ENCODE peak calls at places on chromosomes 13 and 19, in four cellular contexts. J is K562, S is GM12878, T is HepG2. F is an unnamed sample.

GRCh38 chr13:73578251-73578875 is 519.6 kb downstream of the KLF5 start:
- DNase-seq in J (no peak), S (no peak), T (no peak), F (no peak)

GRCh38 chr19:2867025-2867991 is at the start of gene ZNF556:
- DNase-seq in J (peak), S (no peak), T (peak), F (no peak)

GRCh38 chr13:113305208-113305607 is 8.2 kb downstream of the LAMP1 start:
- DNase-seq in J (no peak), S (no peak), T (no peak), F (no peak)

GRCh38 chr13:21674271-21675009 is 3.6 kb downstream of the FGF9 start:
- DNase-seq in J (peak), S (no peak), T (no peak), F (peak)

GRCh38 chr19:15672580-15673175 is at the start of gene CYP4F12:
- DNase-seq in J (peak), S (no peak), T (peak), F (no peak)

GRCh38 chr13:83877901-83878300 is 4.4 kb downstream of the SLITRK1 start:
- DNase-seq in J (no peak), S (no peak), T (no peak), F (no peak)

GRCh38 chr19:19460258-19460731 is 54.8 kb downstream of the GATAD2A start:
- DNase-seq in J (no peak), S (no peak), T (no peak), F (no peak)

GRCh38 chr19:49271080-49271753 is 53.8 kb downstream of the SLC6A16 start:
- DNase-seq in J (no peak), S (no peak), T (no peak), F (no peak)

GRCh38 chr19:15900504-15900903 is 2.6 kb upstream of the CYP4F2 start:
- DNase-seq in J (no peak), S (no peak), T (no peak), F (no peak)

GRCh38 chr13:28392896-28393295 is 102.0 kb downstream of the FLT1 start:
- DNase-seq in J (no peak), S (no peak), T (no peak), F (no peak)

GRCh38 chr19:31127132-31127967 is 221.9 kb downstream of the TSHZ3 start:
- DNase-seq in J (no peak), S (no peak), T (no peak), F (no peak)

GRCh38 chr13:37313383-37313782 is 207.9 kb upstream of the CSNK1A1L start:
- DNase-seq in J (no peak), S (no peak), T (no peak), F (no peak)

GRCh38 chr13:40943073-40943472 is 76.0 kb downstream of the ELF1 start:
- DNase-seq in J (no peak), S (no peak), T (no peak), F (no peak)

GRCh38 chr19:18438331-18439024 is 545 bp upstream of the ISYNA1 start:
- DNase-seq in J (peak), S (no peak), T (peak), F (no peak)

GRCh38 chr19:4064551-4065260 is 2.0 kb downstream of the ZBTB7A start:
- DNase-seq in J (peak), S (no peak), T (no peak), F (no peak)

GRCh38 chr13:96710166-96710866 is 284.0 kb downstream of the OXGR1 start:
- DNase-seq in J (no peak), S (no peak), T (no peak), F (no peak)

GRCh38 chr19:35710784-35711723 is 6.7 kb downstream of the ZBTB32 start:
- DNase-seq in J (no peak), S (peak), T (no peak), F (no peak)

GRCh38 chr19:46745030-46745429 is 827 bp upstream of the FKRP start:
- DNase-seq in J (no peak), S (no peak), T (no peak), F (no peak)

GRCh38 chr19:40576585-40577451 is at the start of gene SHKBP1:
- DNase-seq in J (peak), S (peak), T (peak), F (peak)

GRCh38 chr13:91797567-91797966 is 399.1 kb downstream of the GPC5 start:
- DNase-seq in J (no peak), S (no peak), T (no peak), F (no peak)

GRCh38 chr13:113897161-113897560 is 33.3 kb upstream of the GAS6 start:
- DNase-seq in J (no peak), S (no peak), T (peak), F (no peak)

GRCh38 chr19:14890616-14891379 is 4.9 kb upstream of the OR7A17 start:
- DNase-seq in J (peak), S (no peak), T (no peak), F (no peak)

GRCh38 chr19:3365447-3366103 is 808 bp upstream of the NFIC start:
- DNase-seq in J (no peak), S (no peak), T (no peak), F (no peak)

GRCh38 chr13:40192516-40193257 is 473.8 kb downstream of the FOXO1 start:
- DNase-seq in J (no peak), S (no peak), T (no peak), F (no peak)

GRCh38 chr19:11377237-11377636 is 2.8 kb downstream of the SWSAP1 start:
- DNase-seq in J (peak), S (no peak), T (no peak), F (no peak)

GRCh38 chr13:106490887-106491321 is 44.6 kb downstream of the EFNB2 start:
- DNase-seq in J (no peak), S (no peak), T (no peak), F (no peak)

GRCh38 chr19:42428676-42429075 is 1.5 kb upstream of the LIPE start:
- DNase-seq in J (no peak), S (no peak), T (no peak), F (no peak)

GRCh38 chr19:16589917-16590316 is 17.7 kb upstream of the SLC35E1 start:
- DNase-seq in J (no peak), S (no peak), T (no peak), F (no peak)

GRCh38 chr13:108005231-108005630 is 210.1 kb downstream of the LIG4 start:
- DNase-seq in J (peak), S (no peak), T (no peak), F (no peak)

GRCh38 chr13:33509642-33510229 is 224.2 kb upstream of the STARD13 start:
- DNase-seq in J (no peak), S (no peak), T (no peak), F (no peak)

GRCh38 chr19:17775245-17775927 is 19.6 kb upstream of the B3GNT3 start:
- DNase-seq in J (peak), S (no peak), T (peak), F (no peak)

GRCh38 chr19:36014029-36014924 is at the start of gene ALKBH6:
- DNase-seq in J (peak), S (peak), T (peak), F (peak)

GRCh38 chr19:7427944-7428343 is 60.9 kb downstream of the PEX11G start:
- DNase-seq in J (no peak), S (no peak), T (no peak), F (no peak)

GRCh38 chr19:1251503-1252220 is 3.3 kb downstream of the MIDN start:
- DNase-seq in J (no peak), S (no peak), T (peak), F (no peak)

DNA sequence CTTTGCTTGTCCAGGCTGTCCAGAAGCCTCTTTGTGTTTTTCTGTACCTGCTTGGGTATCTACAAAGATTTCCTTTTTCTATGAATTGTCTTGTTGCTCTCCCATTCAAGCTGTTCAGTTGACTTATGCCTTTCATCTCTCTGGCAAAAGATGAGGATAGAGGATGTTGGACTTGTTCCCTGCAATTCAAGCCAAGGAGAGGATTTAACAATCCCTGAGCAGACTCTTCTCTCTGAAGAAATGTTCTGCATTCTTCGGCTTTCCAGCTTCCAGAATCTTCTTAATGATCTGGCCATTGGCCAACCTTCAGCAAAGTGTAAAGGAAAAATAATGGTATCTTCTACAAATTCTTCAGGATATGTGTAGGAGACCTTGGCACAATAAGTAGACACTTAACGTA is 455.9 kb downstream of the SUCLA2 start:
- DNase-seq in J (no peak), S (no peak), T (no peak), F (no peak)
- TF ChIP-seq HDAC6 in J (no peak), S (no peak), T (no peak), F (no peak)

DNA sequence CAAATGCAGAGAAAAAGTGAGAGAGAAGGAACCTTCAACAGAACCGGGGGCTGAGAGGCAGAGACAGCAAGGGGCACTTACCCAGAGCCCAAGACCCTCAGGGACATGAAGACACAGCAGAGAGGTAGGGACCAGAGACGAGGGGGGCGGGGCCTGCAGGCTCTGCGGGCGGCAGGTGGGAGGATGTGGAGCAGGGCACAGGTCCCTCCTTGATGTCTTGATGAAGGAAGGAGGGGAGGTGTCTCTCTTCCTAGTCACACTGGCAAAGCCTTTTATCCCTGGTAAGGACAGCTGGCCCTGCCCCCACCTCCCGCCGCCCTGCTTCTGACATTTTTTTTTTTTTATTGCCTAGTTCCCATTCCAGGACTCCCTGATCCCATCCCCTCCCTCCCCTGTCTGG is at the start of gene KLK14:
- DNase-seq in J (no peak), S (no peak), T (no peak), F (no peak)
- TF ChIP-seq HDAC6 in J (no peak), S (no peak), T (no peak), F (no peak)

GRCh38 chr13:46778095-46778494 is 18.9 kb downstream of the ESD start:
- DNase-seq in J (no peak), S (no peak), T (no peak), F (no peak)

GRCh38 chr13:46775385-46776065 is 21.4 kb downstream of the ESD start:
- DNase-seq in J (no peak), S (no peak), T (no peak), F (no peak)

GRCh38 chr13:46771693-46772092 is 25.3 kb downstream of the ESD start:
- DNase-seq in J (no peak), S (no peak), T (no peak), F (no peak)

GRCh38 chr13:46778879-46779278 is 18.1 kb downstream of the ESD start:
- DNase-seq in J (no peak), S (no peak), T (no peak), F (no peak)

DNA sequence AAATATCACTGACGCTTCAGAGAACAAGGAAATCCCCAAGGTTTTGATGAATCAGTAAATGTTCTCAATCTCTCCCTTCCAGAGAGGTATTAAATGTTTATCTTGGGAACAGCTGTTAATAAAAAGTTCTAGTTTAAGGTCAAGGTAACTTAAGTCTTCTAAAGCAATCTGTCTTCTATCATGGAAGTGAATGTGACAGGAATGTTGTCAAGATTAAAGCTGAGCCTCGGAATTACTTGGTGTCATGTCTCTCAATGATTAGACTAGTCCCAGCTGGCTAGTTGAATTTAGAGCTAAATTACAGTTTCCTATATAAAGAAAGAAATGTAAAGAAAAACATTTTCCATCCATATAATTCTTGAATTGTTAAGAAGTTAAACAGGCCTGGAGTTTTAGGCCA is 23.4 kb downstream of the ESD start:
- DNase-seq in J (no peak), S (no peak), T (no peak), F (no peak)
- TF ChIP-seq HDAC6 in J (no peak), S (no peak), T (no peak), F (no peak)

DNA sequence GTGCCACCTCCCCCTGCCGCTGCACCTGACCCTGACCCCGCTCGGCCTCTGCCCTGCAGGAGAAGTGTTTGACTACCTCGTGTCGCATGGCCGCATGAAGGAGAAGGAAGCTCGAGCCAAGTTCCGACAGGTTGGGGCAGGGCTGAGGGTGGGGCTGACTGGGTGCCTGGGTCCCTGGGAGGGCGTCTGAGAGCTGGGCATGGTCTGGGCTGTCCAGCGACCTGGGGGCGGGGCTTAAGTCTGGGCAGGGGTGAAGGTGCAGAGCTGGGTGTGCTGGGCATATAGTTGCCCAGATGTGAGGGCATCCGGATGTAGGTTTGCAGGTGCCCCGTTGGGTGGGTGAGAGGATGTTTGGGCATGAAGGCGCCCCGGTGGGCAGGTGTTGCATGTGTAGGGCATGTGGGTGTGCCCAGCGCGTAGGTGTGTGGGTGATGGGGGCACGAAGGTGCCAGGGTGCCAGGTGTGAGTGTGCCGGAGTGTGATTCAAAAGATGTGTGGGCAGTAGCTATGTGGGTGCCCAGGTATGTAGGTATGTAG is 13.8 kb downstream of the MARK4 start:
- DNase-seq in J (no peak), S (no peak), T (no peak), F (no peak)
- TF ChIP-seq HDAC6 in J (no peak), S (no peak), T (no peak), F (no peak)

DNA sequence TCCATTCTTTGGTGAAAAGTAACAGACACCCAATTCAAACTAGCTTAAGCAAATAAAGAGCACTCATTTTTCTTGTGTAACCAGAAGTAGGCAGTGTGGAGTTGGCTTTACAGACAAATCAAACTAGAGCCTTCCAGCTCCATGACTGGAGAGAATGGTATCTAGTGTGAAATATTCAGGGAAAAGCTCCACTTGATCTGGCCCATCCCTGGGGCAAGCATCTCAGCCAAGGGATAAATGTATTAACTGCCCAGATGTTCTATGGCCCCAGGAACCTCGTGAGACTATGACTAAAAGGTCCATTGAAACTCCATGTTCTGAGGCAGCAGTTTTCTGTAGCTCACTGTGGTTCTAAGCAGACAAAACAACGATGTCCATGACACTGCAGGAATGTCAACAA is 49.9 kb downstream of the TBC1D4 start:
- DNase-seq in J (no peak), S (no peak), T (peak), F (no peak)
- TF ChIP-seq HDAC6 in J (no peak), S (no peak), T (no peak), F (no peak)

F was measured in H1.